ENCODE peak calls at places on chromosomes 1 and 21, in ten cellular contexts. I is G401; M is T-helper 17 cell; C is ascending aorta; Z is AG08396; P is EL; B is stimulated activated CD4-positive, alpha-beta T cell treated with anti-CD3 and anti-CD28 coated beads, Interleukin-1b, Interleukin-23, amount 100 ng/mL, for 4 hours; Y is stimulated activated CD8-positive, alpha-beta memory T cell treated with anti-CD3 and anti-CD28 coated beads, Interleukin-7, amount 100 ng/mL, for 4 hours; T is fibroblast of lung; F is mesothelial cell of epicardium. H is an unnamed sample.

GRCh38 chr1:7218210-7218832 is 433.1 kb downstream of the CAMTA1 start:
- DNase-seq in I (peak), M (no peak), C (no peak), Z (peak), P (peak), B (no peak), Y (no peak), T (peak), F (no peak), H (peak)

GRCh38 chr1:150535511-150536281 is 13.5 kb upstream of the ADAMTSL4 start:
- DNase-seq in I (no peak), M (no peak), C (no peak), Z (peak), P (peak), B (no peak), Y (no peak), T (peak), F (no peak), H (no peak)

GRCh38 chr1:181089017-181089776 is 697 bp downstream of the IER5 start:
- DNase-seq in I (no peak), M (peak), C (no peak), Z (no peak), P (peak), B (no peak), Y (no peak), T (peak), F (peak), H (no peak)

GRCh38 chr1:112507896-112508241 is 896 bp upstream of the WNT2B start:
- DNase-seq in I (no peak), M (no peak), C (no peak), Z (peak), P (no peak), B (peak), Y (no peak), T (no peak), F (peak), H (no peak)

GRCh38 chr1:163090321-163090945 is 21.3 kb downstream of the RGS4 start:
- DNase-seq in I (no peak), M (no peak), C (no peak), Z (no peak), P (peak), B (no peak), Y (no peak), T (peak), F (no peak), H (no peak)

GRCh38 chr1:41713141-41713540 is 205.6 kb downstream of the HIVEP3 start:
- DNase-seq in I (peak), M (no peak), C (no peak), Z (no peak), P (no peak), B (no peak), Y (no peak), T (no peak), F (no peak), H (no peak)

GRCh38 chr1:6423321-6423999 is 1.1 kb upstream of the ESPN start:
- DNase-seq in I (peak), M (peak), C (no peak), Z (no peak), P (peak), B (peak), Y (peak), T (peak), F (peak), H (peak)

GRCh38 chr1:192140382-192140781 is 17.9 kb upstream of the RGS18 start:
- DNase-seq in I (no peak), M (no peak), C (no peak), Z (no peak), P (peak), B (no peak), Y (no peak), T (no peak), F (no peak), H (no peak)

GRCh38 chr1:47449702-47450552 is 12.1 kb downstream of the FOXD2 start:
- DNase-seq in I (no peak), M (no peak), C (no peak), Z (peak), P (no peak), B (no peak), Y (no peak), T (no peak), F (no peak), H (peak)

GRCh38 chr1:41637367-41637766 is 152.9 kb upstream of the EDN2 start:
- DNase-seq in I (no peak), M (no peak), C (no peak), Z (no peak), P (no peak), B (no peak), Y (no peak), T (no peak), F (no peak), H (no peak)

GRCh38 chr1:217343907-217344306 is 287.0 kb downstream of the GPATCH2 start:
- DNase-seq in I (no peak), M (no peak), C (no peak), Z (no peak), P (no peak), B (no peak), Y (no peak), T (no peak), F (no peak), H (no peak)

GRCh38 chr1:20555025-20555757 is 2.8 kb downstream of the FAM43B start:
- DNase-seq in I (peak), M (no peak), C (no peak), Z (no peak), P (no peak), B (no peak), Y (no peak), T (peak), F (no peak), H (no peak)

GRCh38 chr1:215529111-215529510 is 38.0 kb upstream of the KCTD3 start:
- DNase-seq in I (no peak), M (no peak), C (no peak), Z (no peak), P (no peak), B (no peak), Y (no peak), T (no peak), F (no peak), H (no peak)

GRCh38 chr1:7366955-7367665 is 404.0 kb upstream of the VAMP3 start:
- DNase-seq in I (no peak), M (no peak), C (no peak), Z (no peak), P (no peak), B (no peak), Y (no peak), T (no peak), F (no peak), H (no peak)

GRCh38 chr1:236686815-236687160 is 489 bp downstream of the ACTN2 start:
- DNase-seq in I (no peak), M (no peak), C (no peak), Z (peak), P (no peak), B (no peak), Y (no peak), T (no peak), F (no peak), H (no peak)

GRCh38 chr21:34524671-34525601 is 12.9 kb upstream of the KCNE1 start:
- DNase-seq in I (no peak), M (no peak), C (no peak), Z (peak), P (peak), B (no peak), Y (no peak), T (peak), F (peak), H (no peak)